ENCODE peak calls at places on chromosomes 13 and 19, in ten cellular contexts. L is NT2/D1; X is tibial artery; Z is heart left ventricle; P is psoas muscle; H is breast epithelium; S is hepatocyte; O is astrocyte; M is CD4-positive, CD25-positive, alpha-beta regulatory T cell; E is PC-3. I is an unnamed sample. For H3K36me3 and H3K27me3, the result is how much of the 10 kb centered on the place peaks cover.

GRCh38 chr19:2610637-2611482 is 91.6 kb downstream of the GNG7 start:
- DNase-seq in O (peak), E (peak), H (peak), M (peak), X (peak), P (peak), Z (peak), S (peak), L (peak), I (peak)

GRCh38 chr13:45295536-45295935 is 45.4 kb downstream of the TPT1 start:
- DNase-seq in E (no peak), L (no peak), P (no peak), H (no peak), M (no peak), X (no peak), O (no peak), S (no peak), Z (peak), I (no peak)

GRCh38 chr19:33267706-33268105 is 34.6 kb downstream of the CEBPA start:
- DNase-seq in O (no peak), M (no peak), S (no peak), L (no peak), P (no peak), E (no peak), X (no peak), H (no peak), Z (no peak), I (no peak)

GRCh38 chr13:74187564-74187963 is 53.4 kb upstream of the KLF12 start:
- DNase-seq in Z (no peak), O (no peak), H (no peak), X (no peak), E (peak), M (no peak), S (no peak), L (no peak), P (no peak), I (peak)

GRCh38 chr13:42685762-42686560 is 95.4 kb upstream of the FAM216B start:
- DNase-seq in P (no peak), L (no peak), S (peak), X (no peak), E (no peak), H (no peak), O (no peak), Z (no peak), M (no peak), I (no peak)

GRCh38 chr19:34575206-34575605 is 93.6 kb downstream of the WTIP start:
- DNase-seq in E (no peak), H (no peak), X (no peak), L (no peak), O (no peak), Z (no peak), M (no peak), P (no peak), S (no peak), I (no peak)

GRCh38 chr13:88919970-88920628 is 1248.9 kb downstream of the SLITRK5 start:
- DNase-seq in P (no peak), L (no peak), M (no peak), S (no peak), X (no peak), Z (no peak), E (no peak), H (no peak), O (no peak), I (no peak)

GRCh38 chr13:37403776-37404497 is 194.6 kb downstream of the POSTN start:
- DNase-seq in H (no peak), S (no peak), E (no peak), L (no peak), P (no peak), Z (no peak), O (peak), X (no peak), M (no peak), I (no peak)

GRCh38 chr13:43730642-43731041 is 56.1 kb downstream of the ENOX1 start:
- DNase-seq in Z (peak), M (no peak), P (no peak), L (no peak), S (peak), X (no peak), O (no peak), H (no peak), E (no peak), I (peak)

GRCh38 chr19:3366104-3366760 is at the start of gene NFIC:
- DNase-seq in S (peak), O (peak), Z (peak), P (peak), H (peak), L (no peak), X (peak), E (peak), M (no peak), I (no peak)

GRCh38 chr13:79992111-79992510 is 348.8 kb downstream of the SPRY2 start:
- DNase-seq in M (no peak), P (no peak), E (no peak), X (no peak), Z (no peak), L (no peak), H (no peak), S (no peak), O (no peak), I (no peak)

GRCh38 chr13:79776538-79776937 is 295.6 kb downstream of the NDFIP2 start:
- DNase-seq in E (peak), S (no peak), X (no peak), P (no peak), O (peak), H (no peak), L (no peak), M (no peak), Z (no peak), I (peak)

GRCh38 chr19:16637535-16637934 is 9.5 kb upstream of the MED26 start:
- DNase-seq in P (no peak), M (no peak), Z (no peak), L (no peak), E (no peak), O (no peak), S (no peak), X (no peak), H (no peak), I (no peak)
- H3K36me3 ChIP-seq in P (half or more), M (under half), Z (under half), L (half or more), E (under half), O (under half), S (under half), X (under half), H (under half), I (under half)

DNA sequence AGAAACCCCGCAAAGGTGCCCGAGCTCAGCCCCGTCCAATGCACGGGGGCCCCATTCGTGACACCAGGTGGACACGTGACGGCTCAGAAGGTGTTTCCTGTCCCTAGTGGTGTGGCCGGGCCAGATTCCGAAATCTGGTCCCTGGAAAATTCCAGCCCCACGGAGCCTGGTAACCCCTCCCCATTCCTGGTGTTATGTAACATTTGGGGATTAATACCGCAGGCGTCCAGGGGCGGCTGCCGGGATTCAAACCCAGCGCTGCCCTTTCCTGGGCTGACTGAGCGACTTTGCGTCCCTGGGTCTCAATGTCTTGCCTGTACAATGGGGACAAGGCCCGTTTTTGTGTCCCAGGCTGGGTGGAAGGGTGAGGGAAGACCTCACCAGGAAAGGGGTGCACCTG is 1.0 kb upstream of the PLK5 start:
- DNase-seq in L (no peak), Z (no peak), H (no peak), P (no peak), S (no peak), O (no peak), M (no peak), E (no peak), X (no peak), I (no peak)
- H3K4me3 ChIP-seq in L (no peak), Z (no peak), H (no peak), P (no peak), S (no peak), O (no peak), M (no peak), E (no peak), X (no peak), I (no peak)

GRCh38 chr19:30528919-30529318 is 156.7 kb downstream of the ZNF536 start:
- DNase-seq in X (no peak), S (no peak), E (no peak), P (no peak), H (no peak), M (no peak), Z (no peak), O (no peak), L (no peak), I (no peak)

GRCh38 chr19:30529876-30530275 is 157.7 kb downstream of the ZNF536 start:
- DNase-seq in O (no peak), E (no peak), H (no peak), P (no peak), L (no peak), S (no peak), Z (no peak), M (no peak), X (no peak), I (no peak)

GRCh38 chr19:30535011-30535410 is 162.8 kb downstream of the ZNF536 start:
- DNase-seq in S (no peak), M (no peak), E (no peak), P (no peak), L (no peak), O (no peak), X (no peak), Z (no peak), H (no peak), I (no peak)

GRCh38 chr19:30525383-30525782 is 153.2 kb downstream of the ZNF536 start:
- DNase-seq in M (no peak), S (no peak), E (no peak), H (no peak), Z (no peak), P (no peak), L (no peak), X (no peak), O (no peak), I (no peak)

DNA sequence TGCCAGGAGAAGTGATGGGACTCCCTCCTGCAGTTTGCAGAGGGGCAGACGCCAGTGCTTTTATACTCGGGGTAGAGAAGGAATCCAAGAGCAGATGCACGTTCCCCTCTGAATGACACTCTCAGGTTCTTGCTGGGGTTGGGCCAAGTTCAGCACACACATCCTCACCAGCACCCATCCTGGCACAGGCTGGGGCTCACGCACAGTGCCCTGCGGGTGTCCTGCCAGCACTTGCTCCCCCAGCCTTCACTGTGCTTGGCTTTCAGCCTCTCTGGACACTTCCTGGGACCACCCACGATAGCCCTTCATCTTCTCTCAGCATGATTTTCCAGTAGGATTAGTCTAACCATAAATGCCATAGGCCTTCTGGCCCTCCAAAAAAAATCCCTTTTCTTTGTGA is 158.6 kb downstream of the ZNF536 start:
- DNase-seq in M (no peak), L (no peak), E (no peak), P (no peak), Z (no peak), H (no peak), O (no peak), S (no peak), X (no peak), I (no peak)
- H3K27me3 ChIP-seq in M (under half), L (under half), E (under half), P (under half), Z (under half), H (under half), O (under half), S (under half), X (under half), I (under half)

GRCh38 chr19:18854982-18855381 is 23.2 kb downstream of the UPF1 start:
- DNase-seq in L (no peak), P (peak), O (no peak), H (no peak), E (no peak), Z (no peak), S (no peak), X (no peak), M (no peak), I (no peak)

GRCh38 chr19:18857223-18857622 is 25.5 kb downstream of the UPF1 start:
- DNase-seq in X (no peak), E (no peak), H (no peak), O (no peak), S (no peak), L (no peak), Z (no peak), M (no peak), P (peak), I (no peak)

GRCh38 chr19:18853755-18854427 is 22.1 kb downstream of the UPF1 start:
- DNase-seq in O (no peak), L (no peak), X (no peak), M (no peak), E (no peak), S (no peak), P (peak), Z (no peak), H (no peak), I (no peak)

GRCh38 chr19:18856385-18857126 is 24.8 kb downstream of the UPF1 start:
- DNase-seq in M (no peak), O (no peak), X (no peak), Z (no peak), P (peak), H (no peak), E (peak), S (peak), L (no peak), I (no peak)

DNA sequence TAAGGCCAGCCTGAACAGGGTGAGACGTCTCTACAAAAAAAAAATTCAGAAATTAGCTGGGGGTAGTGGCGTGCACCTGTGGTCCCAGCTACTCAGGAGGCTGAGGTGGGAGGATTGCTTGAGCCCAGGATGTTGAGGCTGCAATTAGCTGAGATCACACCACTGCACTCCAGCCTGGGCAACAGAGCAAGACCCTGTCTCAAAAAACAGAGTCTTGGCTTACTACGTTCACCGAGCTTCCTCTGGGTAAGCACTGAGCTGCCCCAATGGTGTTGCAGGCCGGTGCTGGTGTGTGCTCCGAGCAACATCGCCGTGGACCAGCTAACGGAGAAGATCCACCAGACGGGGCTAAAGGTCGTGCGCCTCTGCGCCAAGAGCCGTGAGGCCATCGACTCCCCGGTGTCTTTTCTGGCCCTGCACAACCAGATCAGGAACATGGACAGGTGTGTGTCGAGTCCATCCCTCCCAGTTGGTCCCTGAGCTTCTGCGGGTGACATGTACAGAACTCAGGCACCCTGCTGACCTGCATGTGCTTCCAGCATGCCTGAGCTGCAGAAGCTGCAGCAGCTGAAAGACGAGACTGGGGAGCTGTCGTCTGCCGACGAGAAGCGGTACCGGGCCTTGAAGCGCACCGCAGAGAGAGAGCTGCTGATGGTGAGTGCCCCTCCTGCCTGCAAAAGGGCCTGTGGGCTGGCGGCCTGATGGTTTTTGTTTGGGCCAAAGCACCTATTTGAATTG is 24.1 kb downstream of the UPF1 start:
- DNase-seq in O (no peak), E (no peak), Z (no peak), H (no peak), L (no peak), X (no peak), S (no peak), M (no peak), P (no peak), I (no peak)
- H3K36me3 ChIP-seq in O (under half), E (half or more), Z (under half), H (under half), L (half or more), X (half or more), S (under half), M (half or more), P (half or more), I (half or more)

GRCh38 chr13:51158365-51158764 is 47.3 kb upstream of the C13orf42 start:
- DNase-seq in O (no peak), M (no peak), S (no peak), Z (no peak), X (no peak), E (no peak), H (no peak), L (no peak), P (no peak), I (no peak)

GRCh38 chr13:51154029-51154555 is 43.0 kb upstream of the C13orf42 start:
- DNase-seq in O (peak), X (no peak), S (no peak), Z (no peak), M (no peak), E (no peak), H (no peak), L (no peak), P (no peak), I (no peak)

GRCh38 chr13:51153527-51153926 is 42.5 kb upstream of the C13orf42 start:
- DNase-seq in E (no peak), Z (no peak), S (no peak), M (no peak), L (no peak), H (no peak), O (peak), X (no peak), P (no peak), I (no peak)

GRCh38 chr13:51158923-51159322 is 47.8 kb upstream of the C13orf42 start:
- DNase-seq in L (no peak), X (no peak), H (no peak), Z (no peak), S (no peak), O (peak), M (no peak), E (no peak), P (no peak), I (no peak)

GRCh38 chr13:51156666-51157065 is 45.6 kb upstream of the C13orf42 start:
- DNase-seq in H (no peak), E (no peak), O (no peak), P (no peak), M (no peak), X (no peak), S (no peak), Z (no peak), L (no peak), I (no peak)
- H3K4me3 ChIP-seq in H (no peak), E (no peak), O (no peak), P (no peak), M (no peak), X (no peak), S (no peak), Z (no peak), L (no peak), I (no peak)

DNA sequence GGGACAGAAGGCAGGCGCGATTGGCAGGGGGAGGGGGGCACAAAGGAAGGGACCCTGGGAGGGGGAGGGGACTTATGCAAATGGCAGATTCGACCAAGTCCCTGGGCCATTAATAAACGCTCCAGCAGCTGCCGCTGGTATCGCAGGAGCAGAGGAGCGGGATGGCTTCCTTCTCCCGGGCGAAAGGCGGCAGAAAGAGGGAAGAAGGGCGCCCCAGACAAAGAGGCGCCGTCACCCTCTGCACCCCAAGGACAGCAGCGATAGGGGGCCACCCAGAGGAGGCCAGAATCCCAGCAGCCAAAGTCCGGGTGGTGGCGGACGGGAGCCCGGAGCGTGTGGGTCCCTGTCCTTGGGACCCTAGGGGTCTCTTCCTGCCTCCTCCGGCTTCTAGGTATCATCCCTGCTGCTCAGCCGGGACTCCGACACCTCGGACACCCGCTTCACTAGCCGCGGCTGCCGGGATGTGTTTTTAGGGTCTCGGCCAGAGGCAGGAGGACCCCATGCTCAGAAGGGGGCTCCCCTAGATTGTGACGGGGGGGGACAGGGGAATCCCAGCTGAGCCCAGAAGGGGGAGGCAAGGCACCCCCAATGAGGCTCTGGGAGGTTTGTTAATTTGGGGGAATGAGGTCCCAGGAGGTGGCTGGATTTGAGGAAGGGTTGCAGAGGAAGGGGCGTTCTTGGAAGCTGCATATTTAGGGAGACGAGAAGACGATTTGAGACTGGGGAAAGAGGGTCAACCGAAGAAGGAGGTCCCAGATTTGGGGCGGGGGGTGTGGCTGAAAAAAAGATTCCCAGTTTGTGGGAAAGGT is 1.7 kb downstream of the PTPRS start:
- DNase-seq in M (no peak), H (no peak), S (peak), L (no peak), O (no peak), X (no peak), Z (no peak), P (no peak), E (no peak), I (no peak)
- H3K27me3 ChIP-seq in M (under half), H (under half), S (under half), L (under half), O (under half), X (under half), Z (under half), P (half or more), E (under half), I (under half)

GRCh38 chr13:95957331-95957730 is 95.9 kb downstream of the UGGT2 start:
- DNase-seq in O (no peak), L (no peak), M (no peak), H (no peak), P (no peak), S (no peak), Z (no peak), E (no peak), X (no peak), I (no peak)
- H3K36me3 ChIP-seq in O (under half), L (under half), M (under half), H (under half), P (under half), S (under half), Z (under half), E (under half), X (under half), I (under half)

GRCh38 chr19:6048348-6048747 is 62.0 kb downstream of the RFX2 start:
- DNase-seq in X (no peak), H (no peak), O (no peak), Z (no peak), L (no peak), E (no peak), S (no peak), M (no peak), P (no peak), I (no peak)

GRCh38 chr19:6047741-6048231 is 62.5 kb downstream of the RFX2 start:
- DNase-seq in S (peak), L (peak), M (no peak), X (no peak), O (no peak), P (no peak), Z (no peak), E (peak), H (no peak), I (peak)

GRCh38 chr19:6047256-6047655 is 63.0 kb downstream of the RFX2 start:
- DNase-seq in Z (no peak), E (no peak), X (no peak), P (no peak), S (no peak), H (no peak), O (no peak), L (no peak), M (no peak), I (no peak)

GRCh38 chr19:6045108-6045507 is 65.2 kb downstream of the RFX2 start:
- DNase-seq in M (no peak), L (no peak), O (no peak), E (no peak), X (no peak), H (no peak), Z (no peak), P (no peak), S (no peak), I (no peak)

GRCh38 chr19:6048808-6049405 is 61.4 kb downstream of the RFX2 start:
- DNase-seq in H (peak), X (peak), S (peak), M (peak), L (peak), P (peak), Z (peak), E (peak), O (no peak), I (peak)
- H3K4me3 ChIP-seq in H (no peak), X (no peak), S (no peak), M (no peak), L (no peak), P (no peak), Z (no peak), E (peak), O (no peak), I (no peak)

I was measured in bronchial epithelial cell.